ENCODE peak calls at places on chromosomes 13 and 19, in four cellular contexts. W, Y, U and D are unnamed samples.

GRCh38 chr13:73522937-73523336 is 464.1 kb downstream of the KLF5 start:
- DNase-seq in W (no peak), Y (no peak), U (no peak), D (no peak)

GRCh38 chr19:54875506-54875905 is 1.5 kb downstream of the FCAR start:
- DNase-seq in W (no peak), Y (no peak), U (no peak), D (no peak)

GRCh38 chr13:110230661-110231347 is 76.2 kb downstream of the COL4A1 start:
- DNase-seq in W (no peak), Y (no peak), U (no peak), D (no peak)

GRCh38 chr19:46447824-46448223 is 19.1 kb upstream of the PNMA8C start:
- DNase-seq in W (no peak), Y (no peak), U (no peak), D (no peak)

GRCh38 chr13:28320884-28321574 is 173.9 kb downstream of the FLT1 start:
- DNase-seq in W (no peak), Y (no peak), U (no peak), D (no peak)

GRCh38 chr13:112990783-112991182 is 21.8 kb downstream of the MCF2L start:
- DNase-seq in W (no peak), Y (no peak), U (no peak), D (no peak)

GRCh38 chr13:34030782-34031181 is 212.8 kb downstream of the RFC3 start:
- DNase-seq in W (no peak), Y (no peak), U (no peak), D (no peak)

GRCh38 chr13:107075576-107075975 is 507.6 kb upstream of the ARGLU1 start:
- DNase-seq in W (no peak), Y (no peak), U (no peak), D (no peak)

GRCh38 chr13:94313321-94313720 is 166.2 kb downstream of the DCT start:
- DNase-seq in W (no peak), Y (no peak), U (no peak), D (no peak)

GRCh38 chr13:40271511-40271910 is 394.9 kb downstream of the FOXO1 start:
- DNase-seq in W (peak; percentile 35), Y (no peak), U (no peak), D (no peak)

GRCh38 chr13:94435604-94436226 is 43.8 kb downstream of the DCT start:
- DNase-seq in W (no peak), Y (peak; percentile 41), U (no peak), D (no peak)

GRCh38 chr13:104477256-104477655 is 1411.0 kb upstream of the SLC10A2 start:
- DNase-seq in W (no peak), Y (no peak), U (no peak), D (no peak)

GRCh38 chr13:31227063-31227462 is 27.3 kb downstream of the B3GLCT start:
- DNase-seq in W (no peak), Y (no peak), U (no peak), D (no peak)

GRCh38 chr19:6393074-6393981 is at the start of gene GTF2F1:
- DNase-seq in W (peak; percentile 96), Y (peak; percentile 96), U (peak; percentile 84), D (peak; percentile 97)
- TF ChIP-seq CTCF in W (no peak), Y (no peak), U (no peak), D (no peak)

GRCh38 chr19:16025108-16026101 is 50.9 kb upstream of the TPM4 start:
- DNase-seq in W (no peak), Y (no peak), U (no peak), D (no peak)
- TF ChIP-seq CTCF in W (peak; percentile 26), Y (no peak), U (no peak), D (no peak)

GRCh38 chr13:102569488-102569887 is 27.3 kb upstream of the TPP2 start:
- DNase-seq in W (no peak), Y (no peak), U (no peak), D (no peak)

GRCh38 chr13:102566513-102566912 is 30.3 kb upstream of the TPP2 start:
- DNase-seq in W (no peak), Y (no peak), U (no peak), D (no peak)

GRCh38 chr13:102567857-102568256 is 28.9 kb upstream of the TPP2 start:
- DNase-seq in W (no peak), Y (no peak), U (no peak), D (no peak)

GRCh38 chr13:102571075-102571474 is 25.7 kb upstream of the TPP2 start:
- DNase-seq in W (no peak), Y (no peak), U (no peak), D (no peak)
- TF ChIP-seq CTCF in W (no peak), Y (no peak), U (no peak), D (no peak)

DNA sequence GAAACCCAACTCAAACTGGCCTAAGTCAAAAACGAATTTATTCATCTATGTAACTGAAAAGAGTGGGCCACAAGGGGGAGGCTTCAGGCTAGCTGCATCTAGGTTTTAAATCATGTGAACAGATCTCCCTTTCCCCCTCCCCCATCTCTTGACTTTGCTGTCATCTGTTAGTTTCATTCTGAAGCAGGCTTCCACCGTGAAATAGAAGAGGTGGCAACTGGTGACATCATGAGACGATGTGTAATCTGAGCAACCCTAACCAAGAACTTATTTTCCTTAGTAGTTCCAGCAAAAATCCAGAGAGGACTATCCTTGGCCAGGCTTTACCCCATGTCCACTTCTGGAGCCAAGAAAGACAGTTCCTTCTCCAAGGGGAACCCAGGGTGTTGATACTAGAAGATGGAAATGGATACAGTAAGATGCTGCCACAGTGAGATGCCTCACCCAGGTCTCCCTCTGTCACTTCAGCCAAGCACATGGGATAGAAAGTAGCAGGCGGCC is 9.4 kb downstream of the SAMD4B start:
- DNase-seq in W (no peak), Y (peak; percentile 90), U (no peak), D (no peak)
- TF ChIP-seq CTCF in W (no peak), Y (peak; percentile 28), U (no peak), D (no peak)

GRCh38 chr19:17205237-17206140 is 9.7 kb upstream of the USE1 start:
- DNase-seq in W (no peak), Y (no peak), U (peak; percentile 49), D (no peak)
- TF ChIP-seq CTCF in W (peak; percentile 70), Y (peak; percentile 53), U (no peak), D (peak; percentile 33)

GRCh38 chr19:15263361-15263985 is 31.2 kb upstream of the EPHX3 start:
- DNase-seq in W (no peak), Y (no peak), U (no peak), D (no peak)

GRCh38 chr19:15262011-15262410 is 29.8 kb upstream of the EPHX3 start:
- DNase-seq in W (no peak), Y (no peak), U (no peak), D (no peak)

GRCh38 chr19:15257782-15258181 is 25.5 kb upstream of the EPHX3 start:
- DNase-seq in W (no peak), Y (no peak), U (no peak), D (no peak)

GRCh38 chr19:15259900-15260299 is 27.7 kb upstream of the EPHX3 start:
- DNase-seq in W (no peak), Y (no peak), U (no peak), D (no peak)

GRCh38 chr19:15260939-15261338 is 28.7 kb upstream of the EPHX3 start:
- DNase-seq in W (no peak), Y (no peak), U (no peak), D (no peak)
- TF ChIP-seq CTCF in W (no peak), Y (no peak), U (no peak), D (no peak)